ENCODE peak calls at places on chromosomes 2 and 18, in seven cellular contexts. One of them, this sample, is unnamed. For H3K4me1, the result is how much of the 10 kb centered on the place peaks cover.

GRCh38 chr2:239305771-239306170 is 95.0 kb downstream of the HDAC4 start:
- DNase-seq in heart left ventricle: no peak
- DNase-seq in H1: no peak
- DNase-seq in IMR-90: no peak
- DNase-seq in thyroid gland: no peak
- DNase-seq in tibial nerve: no peak
- DNase-seq in adrenal gland: peak
- DNase-seq in this sample: no peak

GRCh38 chr2:108330971-108331370 is 42.3 kb downstream of the SULT1C2 start:
- DNase-seq in heart left ventricle: no peak
- DNase-seq in H1: no peak
- DNase-seq in IMR-90: no peak
- DNase-seq in thyroid gland: no peak
- DNase-seq in tibial nerve: no peak
- DNase-seq in adrenal gland: no peak
- DNase-seq in this sample: no peak

GRCh38 chr2:135875491-135876065 is 665 bp downstream of the MCM6 start:
- DNase-seq in heart left ventricle: no peak
- DNase-seq in H1: peak
- DNase-seq in IMR-90: peak
- DNase-seq in thyroid gland: peak
- DNase-seq in tibial nerve: peak
- DNase-seq in adrenal gland: peak
- DNase-seq in this sample: no peak

GRCh38 chr2:222753251-222753824 is 81.9 kb downstream of the MOGAT1 start:
- DNase-seq in heart left ventricle: peak
- DNase-seq in H1: no peak
- DNase-seq in IMR-90: peak
- DNase-seq in thyroid gland: no peak
- DNase-seq in tibial nerve: peak
- DNase-seq in adrenal gland: no peak
- DNase-seq in this sample: no peak

GRCh38 chr2:84894758-84895520 is 10.5 kb upstream of the TMSB10 start:
- DNase-seq in heart left ventricle: no peak
- DNase-seq in H1: no peak
- DNase-seq in IMR-90: peak
- DNase-seq in thyroid gland: peak
- DNase-seq in tibial nerve: no peak
- DNase-seq in adrenal gland: no peak
- DNase-seq in this sample: no peak

GRCh38 chr2:42865884-42866861 is 73.8 kb upstream of the HAAO start:
- DNase-seq in heart left ventricle: peak
- DNase-seq in H1: no peak
- DNase-seq in IMR-90: no peak
- DNase-seq in thyroid gland: peak
- DNase-seq in tibial nerve: peak
- DNase-seq in adrenal gland: no peak
- DNase-seq in this sample: no peak

GRCh38 chr18:22214731-22215528 is 45.5 kb downstream of the GATA6 start:
- DNase-seq in heart left ventricle: no peak
- DNase-seq in H1: no peak
- DNase-seq in IMR-90: peak
- DNase-seq in thyroid gland: no peak
- DNase-seq in tibial nerve: no peak
- DNase-seq in adrenal gland: peak
- DNase-seq in this sample: no peak

GRCh38 chr2:28544915-28545589 is 49.2 kb downstream of the PLB1 start:
- DNase-seq in heart left ventricle: no peak
- DNase-seq in H1: no peak
- DNase-seq in IMR-90: peak
- DNase-seq in thyroid gland: no peak
- DNase-seq in tibial nerve: no peak
- DNase-seq in adrenal gland: peak
- DNase-seq in this sample: no peak

GRCh38 chr2:85183481-85183880 is 50.3 kb downstream of the TCF7L1 start:
- DNase-seq in heart left ventricle: no peak
- DNase-seq in H1: no peak
- DNase-seq in IMR-90: peak
- DNase-seq in thyroid gland: no peak
- DNase-seq in tibial nerve: no peak
- DNase-seq in adrenal gland: no peak
- DNase-seq in this sample: no peak

GRCh38 chr2:6754412-6754811 is 111.3 kb downstream of the CMPK2 start:
- DNase-seq in heart left ventricle: no peak
- DNase-seq in H1: no peak
- DNase-seq in IMR-90: no peak
- DNase-seq in thyroid gland: no peak
- DNase-seq in tibial nerve: no peak
- DNase-seq in adrenal gland: no peak
- DNase-seq in this sample: no peak

GRCh38 chr2:227389661-227390060 is 1.9 kb upstream of the SCYGR1 start:
- DNase-seq in heart left ventricle: no peak
- DNase-seq in H1: no peak
- DNase-seq in IMR-90: no peak
- DNase-seq in thyroid gland: no peak
- DNase-seq in tibial nerve: no peak
- DNase-seq in adrenal gland: no peak
- DNase-seq in this sample: no peak

GRCh38 chr2:7704296-7704865 is 787.2 kb downstream of the RNF144A start:
- DNase-seq in heart left ventricle: no peak
- DNase-seq in H1: no peak
- DNase-seq in IMR-90: no peak
- DNase-seq in thyroid gland: no peak
- DNase-seq in tibial nerve: no peak
- DNase-seq in adrenal gland: no peak
- DNase-seq in this sample: no peak

GRCh38 chr18:35371412-35372195 is 5.5 kb downstream of the ZNF396 start:
- DNase-seq in heart left ventricle: no peak
- DNase-seq in H1: no peak
- DNase-seq in IMR-90: peak
- DNase-seq in thyroid gland: no peak
- DNase-seq in tibial nerve: no peak
- DNase-seq in adrenal gland: no peak
- DNase-seq in this sample: no peak

GRCh38 chr2:100289020-100289419 is 33.3 kb downstream of the LONRF2 start:
- DNase-seq in heart left ventricle: no peak
- DNase-seq in H1: no peak
- DNase-seq in IMR-90: no peak
- DNase-seq in thyroid gland: no peak
- DNase-seq in tibial nerve: no peak
- DNase-seq in adrenal gland: no peak
- DNase-seq in this sample: no peak

GRCh38 chr2:84839851-84840250 is 41.0 kb downstream of the TRABD2A start:
- DNase-seq in heart left ventricle: no peak
- DNase-seq in H1: no peak
- DNase-seq in IMR-90: no peak
- DNase-seq in thyroid gland: no peak
- DNase-seq in tibial nerve: no peak
- DNase-seq in adrenal gland: no peak
- DNase-seq in this sample: no peak

GRCh38 chr2:69816923-69817542 is 12.4 kb upstream of the GMCL1 start:
- DNase-seq in heart left ventricle: peak
- DNase-seq in H1: peak
- DNase-seq in IMR-90: peak
- DNase-seq in thyroid gland: peak
- DNase-seq in tibial nerve: peak
- DNase-seq in adrenal gland: peak
- DNase-seq in this sample: peak

GRCh38 chr2:69013123-69013836 is at the start of gene ANTXR1:
- DNase-seq in heart left ventricle: peak
- DNase-seq in H1: peak
- DNase-seq in IMR-90: peak
- DNase-seq in thyroid gland: peak
- DNase-seq in tibial nerve: peak
- DNase-seq in adrenal gland: peak
- DNase-seq in this sample: no peak

GRCh38 chr2:152432206-152432653 is 97.3 kb downstream of the FMNL2 start:
- DNase-seq in heart left ventricle: peak
- DNase-seq in H1: no peak
- DNase-seq in IMR-90: peak
- DNase-seq in thyroid gland: no peak
- DNase-seq in tibial nerve: peak
- DNase-seq in adrenal gland: peak
- DNase-seq in this sample: no peak

DNA sequence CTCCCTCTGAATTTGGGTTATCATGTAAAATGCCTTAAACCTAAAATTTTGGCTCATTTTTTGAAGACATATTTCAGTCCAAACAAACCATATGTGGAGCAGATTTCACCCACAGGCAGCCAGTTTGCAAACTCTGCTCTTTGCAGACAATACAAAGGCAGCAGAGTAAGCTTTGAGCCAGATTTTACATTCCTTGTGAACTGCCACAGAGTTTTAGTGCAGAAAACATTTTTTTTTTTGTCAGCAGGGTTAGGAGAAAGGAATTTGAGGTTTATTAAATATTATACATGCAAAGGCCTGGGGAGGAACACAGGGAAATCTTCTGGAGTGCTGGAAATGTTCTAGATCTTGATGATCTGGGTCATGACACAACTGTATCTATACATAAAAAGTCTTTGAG is 171.9 kb upstream of the FN1 start:
- DNase-seq in heart left ventricle: no peak
- DNase-seq in H1: no peak
- DNase-seq in IMR-90: peak
- DNase-seq in thyroid gland: no peak
- DNase-seq in tibial nerve: no peak
- DNase-seq in adrenal gland: no peak
- DNase-seq in this sample: no peak
- H3K4me1 ChIP-seq in heart left ventricle: under half
- H3K4me1 ChIP-seq in H1: under half
- H3K4me1 ChIP-seq in IMR-90: under half
- H3K4me1 ChIP-seq in thyroid gland: under half
- H3K4me1 ChIP-seq in tibial nerve: under half
- H3K4me1 ChIP-seq in adrenal gland: under half
- H3K4me1 ChIP-seq in this sample: under half

DNA sequence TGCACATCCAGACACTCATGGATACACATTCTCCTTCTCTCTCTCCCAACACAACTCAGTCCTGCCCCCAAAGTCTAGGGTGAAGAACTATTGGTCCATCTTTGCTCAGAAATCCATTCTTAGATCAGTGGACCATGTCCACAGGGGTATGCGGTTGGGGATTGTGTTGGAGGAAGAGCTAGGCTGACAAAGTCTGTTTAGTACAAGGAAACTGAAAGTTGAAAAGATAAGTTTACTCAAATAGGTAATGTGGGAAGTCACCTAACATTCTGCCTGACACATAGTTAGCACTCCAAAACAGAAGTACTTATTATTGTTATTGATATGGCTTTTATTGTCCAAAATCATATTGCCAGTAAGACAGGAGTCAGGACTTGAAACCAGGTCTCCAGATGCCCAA is 55.9 kb downstream of the ALK start:
- DNase-seq in heart left ventricle: no peak
- DNase-seq in H1: no peak
- DNase-seq in IMR-90: no peak
- DNase-seq in thyroid gland: no peak
- DNase-seq in tibial nerve: no peak
- DNase-seq in adrenal gland: no peak
- DNase-seq in this sample: peak
- H3K27ac ChIP-seq in heart left ventricle: no peak
- H3K27ac ChIP-seq in H1: no peak
- H3K27ac ChIP-seq in IMR-90: no peak
- H3K27ac ChIP-seq in thyroid gland: no peak
- H3K27ac ChIP-seq in tibial nerve: no peak
- H3K27ac ChIP-seq in adrenal gland: no peak
- H3K27ac ChIP-seq in this sample: no peak

DNA sequence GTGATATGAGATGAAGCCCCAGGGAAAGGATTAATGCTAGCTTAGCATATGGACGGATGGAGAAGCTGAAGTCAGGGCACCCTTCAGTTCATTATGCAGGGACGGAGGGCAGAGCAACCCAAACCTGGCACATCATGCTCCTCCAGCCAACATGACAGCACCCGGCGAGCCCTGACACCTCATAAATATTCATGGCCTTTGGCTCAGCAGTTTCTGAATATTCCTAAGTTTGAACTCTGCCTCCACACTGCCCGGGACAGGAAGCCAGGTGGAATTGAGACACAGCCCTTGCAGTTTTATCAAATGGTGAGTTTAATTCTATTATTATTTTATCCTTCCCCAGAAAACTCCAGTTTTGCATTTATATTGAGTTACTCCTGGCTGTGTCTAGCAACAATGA is 87.3 kb upstream of the SH3BP4 start:
- DNase-seq in heart left ventricle: no peak
- DNase-seq in H1: no peak
- DNase-seq in IMR-90: no peak
- DNase-seq in thyroid gland: no peak
- DNase-seq in tibial nerve: no peak
- DNase-seq in adrenal gland: no peak
- DNase-seq in this sample: no peak
- TF ChIP-seq POLR2A in heart left ventricle: no peak
- TF ChIP-seq POLR2A in H1: no peak
- TF ChIP-seq POLR2A in IMR-90: no peak
- TF ChIP-seq POLR2A in thyroid gland: no peak
- TF ChIP-seq POLR2A in tibial nerve: no peak
- TF ChIP-seq POLR2A in adrenal gland: no peak
- TF ChIP-seq POLR2A in this sample: no peak

DNA sequence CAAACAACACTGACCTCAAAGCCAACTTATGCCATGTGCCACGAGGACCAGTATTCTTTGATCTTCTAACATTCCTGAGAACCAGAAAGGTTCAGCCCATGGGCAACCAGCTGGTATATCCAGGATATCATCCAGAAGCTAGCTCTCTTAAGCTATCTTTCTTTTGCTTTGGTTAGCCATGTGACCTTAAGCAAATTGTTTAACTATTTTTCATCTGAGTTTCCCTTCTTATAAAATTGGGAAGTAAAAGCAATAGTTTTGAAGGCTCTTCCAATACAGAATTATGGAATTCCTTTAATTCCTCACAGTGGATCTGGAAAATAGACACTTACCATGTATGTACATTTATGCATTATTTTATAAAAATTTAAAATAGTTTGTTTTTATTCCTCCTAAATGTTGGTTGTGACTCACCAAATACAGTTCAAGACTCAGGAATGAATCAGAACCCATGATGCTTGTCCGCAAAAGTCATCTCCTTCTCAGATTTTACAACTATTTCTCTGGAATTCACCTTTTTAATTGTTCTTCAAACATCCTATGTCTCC is 435.7 kb downstream of the ZEB2 start:
- DNase-seq in heart left ventricle: no peak
- DNase-seq in H1: no peak
- DNase-seq in IMR-90: peak
- DNase-seq in thyroid gland: no peak
- DNase-seq in tibial nerve: no peak
- DNase-seq in adrenal gland: no peak
- DNase-seq in this sample: no peak
- H3K4me1 ChIP-seq in heart left ventricle: under half
- H3K4me1 ChIP-seq in H1: under half
- H3K4me1 ChIP-seq in IMR-90: under half
- H3K4me1 ChIP-seq in thyroid gland: under half
- H3K4me1 ChIP-seq in tibial nerve: under half
- H3K4me1 ChIP-seq in adrenal gland: under half
- H3K4me1 ChIP-seq in this sample: under half

DNA sequence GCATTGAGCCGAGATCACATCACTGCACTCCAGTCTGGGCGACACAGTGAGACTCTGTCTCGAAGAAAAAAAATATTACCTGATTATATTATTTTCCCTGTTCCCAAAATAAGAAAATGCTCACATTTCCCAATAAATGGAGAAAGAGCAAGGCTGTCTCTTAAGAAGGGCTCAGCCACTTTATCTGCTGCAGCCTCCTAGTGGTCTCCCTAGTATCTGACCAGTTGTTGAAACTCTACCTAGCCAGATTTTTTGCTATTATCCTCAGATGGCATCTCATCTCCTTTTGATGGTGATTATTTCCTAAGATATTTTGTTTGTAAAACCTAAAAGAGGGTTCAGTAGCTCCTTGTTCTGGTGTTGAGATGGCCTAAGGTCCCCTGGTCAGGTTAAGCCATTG is 114.3 kb downstream of the TPGS2 start:
- DNase-seq in heart left ventricle: no peak
- DNase-seq in H1: no peak
- DNase-seq in IMR-90: no peak
- DNase-seq in thyroid gland: no peak
- DNase-seq in tibial nerve: no peak
- DNase-seq in adrenal gland: no peak
- DNase-seq in this sample: no peak
- H3K27ac ChIP-seq in heart left ventricle: no peak
- H3K27ac ChIP-seq in H1: no peak
- H3K27ac ChIP-seq in IMR-90: no peak
- H3K27ac ChIP-seq in thyroid gland: no peak
- H3K27ac ChIP-seq in tibial nerve: no peak
- H3K27ac ChIP-seq in adrenal gland: no peak
- H3K27ac ChIP-seq in this sample: no peak